ENCODE peak calls at places on chromosomes 16 and 17, in six cellular contexts. W is activated B cell treated with CpG ODN at 0.5 μM for 24 hours; E is T-helper 1 cell; I is CD4-positive, CD25-positive, alpha-beta regulatory T cell; L is upper lobe of right lung; R is head of caudate nucleus. U is an unnamed sample.

GRCh38 chr16:23079683-23080221 is 69.5 kb downstream of the USP31 start:
- DNase-seq in W (no peak), E (no peak), I (no peak), L (no peak), R (no peak), U (no peak)

GRCh38 chr17:57911834-57912673 is 43.2 kb downstream of the CUEDC1 start:
- DNase-seq in W (no peak), E (no peak), I (no peak), L (peak), R (peak), U (peak)

GRCh38 chr17:48871551-48872351 is 20.8 kb upstream of the ATP5MC1 start:
- DNase-seq in W (no peak), E (no peak), I (no peak), L (no peak), R (no peak), U (peak)

GRCh38 chr17:82231562-82232321 is 2.9 kb downstream of the SLC16A3 start:
- DNase-seq in W (no peak), E (no peak), I (no peak), L (peak), R (peak), U (no peak)

GRCh38 chr17:28406478-28406824 is 439 bp upstream of the SLC46A1 start:
- DNase-seq in W (no peak), E (no peak), I (no peak), L (peak), R (peak), U (peak)

GRCh38 chr16:46894011-46894672 is 10.0 kb downstream of the GPT2 start:
- DNase-seq in W (no peak), E (no peak), I (no peak), L (no peak), R (no peak), U (no peak)

GRCh38 chr17:75570772-75571171 is 16.8 kb upstream of the MYO15B start:
- DNase-seq in W (no peak), E (no peak), I (no peak), L (no peak), R (no peak), U (no peak)

GRCh38 chr17:50959341-50959740 is 93.2 kb upstream of the TOB1 start:
- DNase-seq in W (no peak), E (no peak), I (no peak), L (no peak), R (no peak), U (no peak)

GRCh38 chr17:16909887-16910286 is 62.0 kb downstream of the TNFRSF13B start:
- DNase-seq in W (no peak), E (no peak), I (no peak), L (no peak), R (no peak), U (no peak)

GRCh38 chr17:7932949-7933348 is 943 bp downstream of the CNTROB start:
- DNase-seq in W (peak), E (no peak), I (no peak), L (peak), R (no peak), U (peak)

GRCh38 chr17:8477653-8478441 is 42.2 kb downstream of the NDEL1 start:
- DNase-seq in W (no peak), E (no peak), I (no peak), L (peak), R (no peak), U (no peak)

GRCh38 chr17:64728041-64728695 is 66.1 kb upstream of the SMURF2 start:
- DNase-seq in W (no peak), E (no peak), I (no peak), L (no peak), R (no peak), U (no peak)

GRCh38 chr17:8822401-8823035 is 23.4 kb upstream of the MFSD6L start:
- DNase-seq in W (no peak), E (no peak), I (no peak), L (no peak), R (no peak), U (no peak)

GRCh38 chr16:68064791-68065365 is 20.3 kb upstream of the NFATC3 start:
- DNase-seq in W (peak), E (peak), I (peak), L (peak), R (peak), U (peak)

GRCh38 chr17:58513913-58514794 is at the start of gene MTMR4:
- DNase-seq in W (peak), E (peak), I (peak), L (peak), R (peak), U (peak)

GRCh38 chr17:76468634-76469010 is 1.2 kb downstream of the AANAT start:
- DNase-seq in W (no peak), E (no peak), I (no peak), L (no peak), R (no peak), U (no peak)

GRCh38 chr17:48989100-48989499 is 8.1 kb upstream of the IGF2BP1 start:
- DNase-seq in W (no peak), E (no peak), I (no peak), L (no peak), R (no peak), U (no peak)

GRCh38 chr17:39626671-39627169 is at the start of gene PPP1R1B:
- DNase-seq in W (no peak), E (no peak), I (no peak), L (no peak), R (peak), U (no peak)

GRCh38 chr17:28665994-28666393 is 4.0 kb downstream of the SUPT6H start:
- DNase-seq in W (no peak), E (no peak), I (no peak), L (no peak), R (no peak), U (no peak)

GRCh38 chr17:2933606-2934005 is 129.8 kb downstream of the OR1D5 start:
- DNase-seq in W (no peak), E (no peak), I (no peak), L (no peak), R (no peak), U (peak)

GRCh38 chr16:84278968-84279367 is 15.7 kb upstream of the WFDC1 start:
- DNase-seq in W (no peak), E (no peak), I (no peak), L (no peak), R (peak), U (peak)